ENCODE peak calls at places on chromosomes 1 and 21, in eight cellular contexts. Z is Peyer's patch, W is heart left ventricle, K is IMR-90, C is gastrocnemius medialis, O is stomach, D is esophagus muscularis mucosa, R is endothelial cell of umbilical vein. P is an unnamed sample.

GRCh38 chr1:18037651-18038050 is 69.9 kb upstream of the IGSF21 start:
- DNase-seq in Z (peak; percentile 72), W (no peak), K (no peak), C (no peak), O (no peak), D (no peak), R (no peak), P (no peak)

GRCh38 chr1:59846895-59847282 is 32.1 kb downstream of the HOOK1 start:
- DNase-seq in Z (no peak), W (no peak), K (no peak), C (no peak), O (no peak), D (no peak), R (no peak), P (no peak)

GRCh38 chr1:94653454-94653853 is 111.9 kb upstream of the F3 start:
- DNase-seq in Z (no peak), W (no peak), K (no peak), C (no peak), O (no peak), D (no peak), R (no peak), P (no peak)

GRCh38 chr1:211715976-211716375 is 40.6 kb upstream of the NEK2 start:
- DNase-seq in Z (no peak), W (peak; percentile 34), K (no peak), C (no peak), O (no peak), D (no peak), R (no peak), P (no peak)

GRCh38 chr1:1202831-1203560 is 3.4 kb downstream of the TNFRSF18 start:
- DNase-seq in Z (peak; percentile 52), W (peak; percentile 17), K (no peak), C (no peak), O (no peak), D (no peak), R (no peak), P (no peak)

GRCh38 chr1:20903452-20903851 is 116.3 kb upstream of the HP1BP3 start:
- DNase-seq in Z (no peak), W (no peak), K (no peak), C (no peak), O (no peak), D (no peak), R (no peak), P (no peak)

GRCh38 chr1:31428436-31429221 is 15.6 kb downstream of the SERINC2 start:
- DNase-seq in Z (no peak), W (no peak), K (no peak), C (no peak), O (no peak), D (no peak), R (no peak), P (no peak)

GRCh38 chr1:85585845-85586244 is 5.3 kb downstream of the CCN1 start:
- DNase-seq in Z (no peak), W (no peak), K (peak; percentile 86), C (no peak), O (no peak), D (no peak), R (no peak), P (peak; percentile 36)

GRCh38 chr1:219505886-219506285 is 107.0 kb downstream of the ZC3H11B start:
- DNase-seq in Z (no peak), W (no peak), K (no peak), C (no peak), O (no peak), D (no peak), R (no peak), P (no peak)

GRCh38 chr1:53681647-53682368 is 57.2 kb downstream of the GLIS1 start:
- DNase-seq in Z (peak; percentile 77), W (no peak), K (peak; percentile 24), C (peak; percentile 25), O (peak; percentile 48), D (no peak), R (peak; percentile 59), P (peak; percentile 52)

GRCh38 chr21:19995253-19995652 is 1003.0 kb upstream of the NCAM2 start:
- DNase-seq in Z (no peak), W (no peak), K (no peak), C (no peak), O (no peak), D (no peak), R (no peak), P (no peak)
- H3K9me3 ChIP-seq in Z (no peaks in the 10 kb centered on the region), W (peaks cover under 1% of the 10 kb centered on the region), K (peaks cover 18% of the 10 kb centered on the region), C (no peaks in the 10 kb centered on the region), O (peaks cover 6% of the 10 kb centered on the region), D (peaks cover 4% of the 10 kb centered on the region), R (no peaks in the 10 kb centered on the region), P (no peaks in the 10 kb centered on the region)

GRCh38 chr1:25197982-25198681 is 34.2 kb downstream of the SYF2 start:
- DNase-seq in Z (no peak), W (no peak), K (no peak), C (no peak), O (no peak), D (no peak), R (no peak), P (no peak)
- TF ChIP-seq POLR2A in Z (no peak), W (no peak), K (no peak), C (no peak), O (no peak), D (no peak), R (no peak), P (no peak)

GRCh38 chr1:161706116-161706482 is 930 bp upstream of the FCRLA start:
- DNase-seq in Z (no peak), W (no peak), K (peak; percentile 75), C (no peak), O (no peak), D (no peak), R (no peak), P (no peak)

GRCh38 chr1:161707503-161707902 is 474 bp downstream of the FCRLA start:
- DNase-seq in Z (no peak), W (no peak), K (no peak), C (no peak), O (no peak), D (no peak), R (no peak), P (no peak)

GRCh38 chr1:161709373-161709772 is 2.3 kb downstream of the FCRLA start:
- DNase-seq in Z (no peak), W (no peak), K (no peak), C (no peak), O (no peak), D (no peak), R (no peak), P (no peak)

GRCh38 chr1:161705537-161705936 is 1.5 kb upstream of the FCRLA start:
- DNase-seq in Z (peak; percentile 78), W (no peak), K (no peak), C (no peak), O (no peak), D (no peak), R (no peak), P (no peak)

DNA sequence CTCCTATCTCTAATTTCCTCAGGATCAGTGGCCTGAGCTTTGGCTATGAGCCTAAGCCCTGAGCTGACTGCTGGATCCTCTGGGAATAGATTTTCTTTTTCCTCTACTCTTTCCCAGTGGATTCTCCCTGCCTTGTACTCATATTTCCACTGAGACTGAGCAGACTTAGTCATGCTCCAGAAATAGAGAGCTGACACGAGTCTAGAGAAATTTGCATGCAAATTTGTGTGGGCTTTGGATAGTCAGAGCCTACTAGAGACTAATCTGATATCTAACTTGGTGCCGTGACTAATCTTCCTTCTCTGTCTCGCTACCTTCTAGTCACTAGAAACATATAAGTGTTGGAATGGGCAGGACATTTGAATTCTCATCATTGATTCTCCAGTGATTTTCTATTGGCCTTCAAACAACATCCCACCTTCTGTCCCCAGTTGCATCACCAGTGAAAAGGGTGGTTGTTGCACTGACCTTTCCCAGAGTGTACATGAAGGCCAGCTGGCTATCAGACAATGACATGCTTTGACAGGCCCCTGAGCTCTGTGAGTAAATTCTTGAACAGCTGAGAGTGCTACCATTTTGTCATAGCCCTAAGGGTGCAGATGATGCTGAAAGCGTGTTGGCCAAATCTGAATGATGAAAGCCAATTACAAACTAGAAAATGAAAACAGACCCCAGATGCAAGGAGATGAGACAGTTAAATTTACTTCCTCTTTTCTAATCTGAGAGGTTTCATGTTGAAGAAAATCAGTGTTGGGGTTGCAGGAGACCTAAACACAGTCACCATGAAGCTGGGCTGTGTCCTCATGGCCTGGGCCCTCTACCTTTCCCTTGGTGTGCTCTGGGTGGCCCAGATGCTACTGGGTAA is at the start of gene FCRLA:
- DNase-seq in Z (no peak), W (peak; percentile 37), K (peak; percentile 97), C (no peak), O (no peak), D (no peak), R (no peak), P (no peak)
- H3K4me1 ChIP-seq in Z (no peaks in the 10 kb centered on the region), W (no peaks in the 10 kb centered on the region), K (peaks cover 11% of the 10 kb centered on the region), C (no peaks in the 10 kb centered on the region), O (no peaks in the 10 kb centered on the region), D (no peaks in the 10 kb centered on the region), R (no peaks in the 10 kb centered on the region), P (no peaks in the 10 kb centered on the region)

DNA sequence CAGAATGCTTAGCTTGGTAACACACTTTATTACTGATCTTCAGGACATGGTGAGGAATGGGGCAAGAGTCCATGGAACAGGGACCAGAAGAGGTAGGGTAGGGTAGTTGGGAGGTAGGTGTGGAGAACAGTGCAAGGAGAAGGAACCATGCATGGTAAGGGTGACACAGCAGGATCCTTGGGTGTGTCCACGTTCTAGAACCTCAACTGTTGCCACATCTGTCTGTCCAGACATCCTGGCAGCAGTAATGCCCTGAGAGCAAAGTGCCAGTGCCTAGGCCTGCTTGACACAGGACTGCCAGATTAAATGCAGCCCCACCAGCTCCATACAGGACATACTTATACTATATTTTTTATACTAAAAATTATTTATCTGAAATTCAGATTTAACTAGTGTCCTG is 13.9 kb downstream of the DMAP1 start:
- DNase-seq in Z (peak; percentile 81), W (no peak), K (no peak), C (peak; percentile 59), O (no peak), D (no peak), R (no peak), P (no peak)
- H3K9me3 ChIP-seq in Z (no peaks in the 10 kb centered on the region), W (no peaks in the 10 kb centered on the region), K (no peaks in the 10 kb centered on the region), C (no peaks in the 10 kb centered on the region), O (no peaks in the 10 kb centered on the region), D (no peaks in the 10 kb centered on the region), R (no peaks in the 10 kb centered on the region), P (no peaks in the 10 kb centered on the region)

GRCh38 chr1:24910751-24911650 is 19.1 kb downstream of the RUNX3 start:
- DNase-seq in Z (peak; percentile 91), W (no peak), K (peak; percentile 70), C (peak; percentile 29), O (peak; percentile 51), D (no peak), R (no peak), P (no peak)
- TF ChIP-seq POLR2A in Z (peak; percentile 77), W (no peak), K (no peak), C (no peak), O (no peak), D (no peak), R (no peak), P (no peak)